ENCODE peak calls at places on chromosomes 7 and 10, in six cellular contexts. W is K562, H is GM12891, N is HepG2, X is H1, B is GM12878. O is an unnamed sample.

GRCh38 chr10:107409517-107409916 is 245.0 kb upstream of the SORCS1 start:
- DNase-seq in W (no peak), H (no peak), N (no peak), X (no peak), B (no peak), O (no peak)

GRCh38 chr10:124741281-124741921 is 2.8 kb downstream of the FAM53B start:
- DNase-seq in W (peak), H (peak), N (peak), X (no peak), B (no peak), O (peak)

GRCh38 chr7:105493928-105494325 is 28.1 kb downstream of the PUS7 start:
- DNase-seq in W (no peak), H (no peak), N (no peak), X (no peak), B (no peak), O (no peak)

GRCh38 chr7:96120445-96120844 is 201.5 kb downstream of the SLC25A13 start:
- DNase-seq in W (no peak), H (no peak), N (no peak), X (no peak), B (no peak), O (no peak)

GRCh38 chr10:70843776-70844489 is 28.2 kb downstream of the SGPL1 start:
- DNase-seq in W (no peak), H (no peak), N (no peak), X (no peak), B (no peak), O (no peak)

GRCh38 chr7:99614495-99614894 is 2.3 kb upstream of the ZSCAN25 start:
- DNase-seq in W (no peak), H (no peak), N (no peak), X (no peak), B (no peak), O (no peak)

GRCh38 chr7:31896929-31897328 is 173.3 kb downstream of the PDE1C start:
- DNase-seq in W (no peak), H (no peak), N (no peak), X (no peak), B (no peak), O (no peak)

GRCh38 chr7:30068117-30068516 is 39.9 kb downstream of the PLEKHA8 start:
- DNase-seq in W (no peak), H (no peak), N (no peak), X (no peak), B (no peak), O (no peak)

GRCh38 chr10:24848169-24848688 is 104.2 kb downstream of the PRTFDC1 start:
- DNase-seq in W (no peak), H (no peak), N (no peak), X (no peak), B (no peak), O (no peak)

GRCh38 chr10:96858038-96858705 is 26.1 kb downstream of the LCOR start:
- DNase-seq in W (no peak), H (no peak), N (no peak), X (no peak), B (no peak), O (no peak)

GRCh38 chr7:131040467-131040932 is 287.2 kb upstream of the MKLN1 start:
- DNase-seq in W (peak), H (peak), N (peak), X (no peak), B (no peak), O (no peak)

GRCh38 chr10:38054361-38054797 is 39.8 kb upstream of the ZNF37A start:
- DNase-seq in W (no peak), H (no peak), N (no peak), X (no peak), B (no peak), O (no peak)

GRCh38 chr7:151061241-151062110 is 2.1 kb downstream of the SLC4A2 start:
- DNase-seq in W (peak), H (no peak), N (no peak), X (no peak), B (no peak), O (no peak)

GRCh38 chr7:108452707-108453106 is 3.5 kb downstream of the NRCAM start:
- DNase-seq in W (peak), H (no peak), N (peak), X (no peak), B (no peak), O (no peak)

DNA sequence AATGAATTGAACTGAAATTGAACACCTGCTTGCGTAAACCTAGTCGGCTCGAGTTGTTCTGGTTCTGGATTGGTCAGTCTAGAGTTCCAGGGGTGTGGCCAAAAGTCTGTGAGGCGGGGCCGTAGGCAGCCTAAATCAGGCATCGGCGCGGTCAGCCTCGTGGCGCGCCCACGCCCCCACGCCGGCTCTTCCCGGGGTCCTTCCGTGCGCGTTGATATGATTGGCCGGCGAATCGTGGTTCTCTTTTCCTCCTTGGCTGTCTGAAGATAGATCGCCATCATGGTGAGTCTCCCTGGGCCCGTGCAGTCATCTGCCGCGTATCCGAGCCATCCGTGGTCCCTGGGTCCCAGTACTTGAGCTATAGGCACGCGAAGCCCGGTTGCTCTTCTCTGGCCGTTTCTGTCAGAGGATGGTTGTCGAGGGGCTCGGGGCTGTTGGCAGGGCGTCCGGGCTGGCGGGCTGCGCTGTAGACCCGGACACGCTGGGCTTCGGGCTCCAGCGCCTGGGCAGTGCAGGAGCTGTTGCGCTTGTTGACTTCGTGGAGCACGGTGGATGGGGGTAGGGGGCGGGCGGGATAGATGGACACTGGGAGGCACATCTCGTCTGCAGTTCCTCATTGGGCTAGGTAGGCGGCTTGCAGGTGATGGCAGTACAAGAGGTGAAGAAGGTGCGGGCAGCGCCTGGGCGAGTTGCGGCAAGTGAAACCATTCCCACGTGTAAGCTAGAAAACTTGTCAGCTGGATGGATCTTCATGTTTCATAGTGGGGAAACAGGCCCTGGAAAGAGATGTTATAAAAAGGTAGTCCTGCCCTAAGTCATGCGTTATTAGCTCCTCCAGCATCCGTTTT is at the start of gene RPS24:
- DNase-seq in W (peak), H (peak), N (peak), X (peak), B (peak), O (peak)
- TF ChIP-seq POLR2A in W (peak), H (peak), N (peak), X (peak), B (peak), O (peak)

DNA sequence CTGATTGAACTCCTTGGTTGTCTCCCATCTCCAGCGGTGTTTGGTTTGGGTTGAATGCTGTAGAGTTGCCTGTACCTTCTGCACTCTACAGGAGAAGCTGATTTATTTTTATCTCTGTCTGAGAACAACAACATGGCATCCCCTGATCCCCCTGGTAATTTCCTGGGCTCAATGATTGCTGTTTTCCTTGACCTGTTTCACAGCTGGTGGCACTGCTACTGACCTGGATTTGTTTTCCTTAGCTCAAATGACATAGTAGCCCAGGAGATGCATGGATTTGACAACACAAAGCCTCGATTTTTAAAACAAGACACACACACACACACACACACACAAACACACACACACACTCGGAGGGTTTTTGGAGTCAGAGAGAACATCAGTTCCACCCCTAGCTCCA is 301.6 kb downstream of the NRG3 start:
- DNase-seq in W (no peak), H (no peak), N (no peak), X (no peak), B (no peak), O (no peak)
- TF ChIP-seq POLR2AphosphoS5 in W (no peak), H (no peak), N (no peak), X (no peak), B (no peak), O (no peak)

GRCh38 chr7:100863406-100863950 is 3.7 kb upstream of the TRIP6 start:
- DNase-seq in W (no peak), H (no peak), N (peak), X (no peak), B (no peak), O (no peak)
- TF ChIP-seq TAF1 in W (no peak), H (no peak), N (no peak), X (no peak), B (no peak), O (no peak)

GRCh38 chr10:110006358-110007170 is 1.2 kb upstream of the ADD3 start:
- DNase-seq in W (no peak), H (no peak), N (peak), X (no peak), B (no peak), O (no peak)

GRCh38 chr10:110007701-110008517 is at the start of gene ADD3:
- DNase-seq in W (peak), H (peak), N (peak), X (peak), B (peak), O (peak)

GRCh38 chr10:110008518-110009339 is 945 bp downstream of the ADD3 start:
- DNase-seq in W (peak), H (no peak), N (peak), X (no peak), B (no peak), O (no peak)

GRCh38 chr10:110005716-110006115 is 2.1 kb upstream of the ADD3 start:
- DNase-seq in W (no peak), H (no peak), N (peak), X (no peak), B (no peak), O (no peak)

GRCh38 chr10:110007171-110007700 is 548 bp upstream of the ADD3 start:
- DNase-seq in W (peak), H (peak), N (no peak), X (no peak), B (no peak), O (peak)
- TF ChIP-seq POLR2A in W (peak), H (no peak), N (peak), X (no peak), B (no peak), O (no peak)

GRCh38 chr7:148803094-148803493 is 81.0 kb downstream of the EZH2 start:
- DNase-seq in W (no peak), H (no peak), N (no peak), X (no peak), B (no peak), O (no peak)
- TF ChIP-seq POLR2AphosphoS5 in W (no peak), H (no peak), N (peak), X (no peak), B (no peak), O (no peak)

DNA sequence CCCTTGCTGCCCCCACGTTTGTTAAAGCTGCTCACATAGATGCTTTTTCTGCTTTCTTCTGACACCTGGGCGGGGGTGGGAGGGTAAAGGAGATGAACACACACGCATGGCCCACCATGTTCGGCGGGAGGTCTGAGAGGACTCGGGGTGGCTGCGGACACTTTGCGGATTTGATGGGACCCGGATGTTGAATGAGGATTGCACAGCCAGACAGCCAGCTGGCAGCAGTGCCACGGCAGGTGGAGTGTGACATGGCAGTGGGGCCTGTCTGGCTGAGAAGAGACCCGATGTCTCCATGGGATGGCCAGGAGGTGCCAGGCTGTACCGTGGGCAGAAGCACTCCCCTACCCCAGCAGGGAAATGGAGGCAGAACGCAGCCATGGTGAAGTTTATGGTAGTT is 31.2 kb downstream of the PPP2R2D start:
- DNase-seq in W (no peak), H (no peak), N (no peak), X (no peak), B (no peak), O (no peak)
- TF ChIP-seq TAF1 in W (no peak), H (no peak), N (no peak), X (no peak), B (no peak), O (no peak)

GRCh38 chr10:117532451-117533107 is 10.0 kb upstream of the EMX2 start:
- DNase-seq in W (no peak), H (no peak), N (no peak), X (no peak), B (no peak), O (no peak)
- TF ChIP-seq POLR2A in W (no peak), H (no peak), N (no peak), X (no peak), B (no peak), O (no peak)

GRCh38 chr7:55552320-55553086 is 19.8 kb downstream of the VOPP1 start:
- DNase-seq in W (no peak), H (no peak), N (no peak), X (no peak), B (no peak), O (no peak)
- TF ChIP-seq POLR2AphosphoS5 in W (no peak), H (no peak), N (no peak), X (no peak), B (no peak), O (no peak)